ENCODE peak calls at places on chromosome 9, in eight cellular contexts. I is left kidney; B is upper lobe of left lung; H is PC-3; W is AML-193; J is NCI-H1436 treated with DMSO at 0.1 percent for 48 hours; T is activated T-helper 1 cell treated with anti-CD3 and anti-CD28 coated beads, Interleukin-2, amount 50 U/mL, for 16 hours; M is NCI-H1092. C is an unnamed sample.

GRCh38 chr9:116555102-116555501 is 132.0 kb upstream of the TRIM32 start:
- DNase-seq in I (no peak), B (no peak), H (no peak), W (no peak), J (no peak), T (no peak), M (no peak), C (no peak)

GRCh38 chr9:16267336-16268036 is 603.0 kb downstream of the BNC2 start:
- DNase-seq in I (no peak), B (peak; percentile 39), H (peak; percentile 89), W (no peak), J (no peak), T (no peak), M (peak; percentile 50), C (no peak)

GRCh38 chr9:124262596-124263045 is 4.9 kb downstream of the NEK6 start:
- DNase-seq in I (peak; percentile 65), B (no peak), H (no peak), W (no peak), J (no peak), T (no peak), M (no peak), C (no peak)

GRCh38 chr9:84819446-84819845 is 149.9 kb downstream of the NTRK2 start:
- DNase-seq in I (peak; percentile 66), B (no peak), H (no peak), W (no peak), J (no peak), T (no peak), M (no peak), C (peak; percentile 52)

GRCh38 chr9:249025-249424 is 34.4 kb downstream of the DOCK8 start:
- DNase-seq in I (no peak), B (no peak), H (peak; percentile 44), W (no peak), J (no peak), T (no peak), M (no peak), C (no peak)

GRCh38 chr9:85425153-85425611 is 316.6 kb downstream of the AGTPBP1 start:
- DNase-seq in I (peak; percentile 96), B (peak; percentile 50), H (peak; percentile 75), W (peak; percentile 26), J (no peak), T (no peak), M (peak; percentile 69), C (peak; percentile 91)

GRCh38 chr9:128884164-128884563 is 2.2 kb downstream of the LRRC8A start:
- DNase-seq in I (no peak), B (no peak), H (no peak), W (no peak), J (no peak), T (no peak), M (no peak), C (no peak)

GRCh38 chr9:81237565-81238231 is 451.6 kb downstream of the TLE1 start:
- DNase-seq in I (no peak), B (no peak), H (peak; percentile 48), W (no peak), J (no peak), T (no peak), M (no peak), C (no peak)

GRCh38 chr9:82209797-82210470 is 221.4 kb downstream of the SPATA31D1 start:
- DNase-seq in I (no peak), B (no peak), H (peak; percentile 6), W (no peak), J (no peak), T (no peak), M (no peak), C (no peak)